ENCODE peak calls at places on chromosomes 4 and X, in five cellular contexts. H is NCI-H82, V is ACHN, O is NCI-H1417, S is hepatocyte. P is an unnamed sample.

GRCh38 chrX:13659057-13659456 is 6.1 kb downstream of the TCEANC start:
- DNase-seq in H (no peak), S (no peak), V (peak; percentile 3), O (no peak), P (no peak)

GRCh38 chr4:150250293-150250997 is 172.2 kb downstream of the DCLK2 start:
- DNase-seq in S (no peak), O (no peak), H (no peak), V (no peak), P (no peak)

GRCh38 chrX:91434351-91435168 is at the start of gene PABPC5:
- DNase-seq in O (no peak), S (peak; percentile 89), V (no peak), H (peak; percentile 24), P (peak; percentile 47)

GRCh38 chr4:124167602-124168001 is 544.9 kb downstream of the ANKRD50 start:
- DNase-seq in H (no peak), V (no peak), S (no peak), O (no peak), P (no peak)

GRCh38 chr4:30454504-30454903 is 265.7 kb upstream of the PCDH7 start:
- DNase-seq in S (no peak), H (no peak), V (no peak), O (no peak), P (no peak)

GRCh38 chr4:159463235-159463634 is 360.4 kb downstream of the RAPGEF2 start:
- DNase-seq in H (no peak), S (no peak), O (no peak), V (no peak), P (no peak)

GRCh38 chr4:113708250-113708649 is 53.3 kb downstream of the CAMK2D start:
- DNase-seq in V (no peak), H (no peak), O (no peak), S (no peak), P (peak; percentile 35)

GRCh38 chrX:107673933-107674479 is 45.7 kb downstream of the PRPS1 start:
- DNase-seq in H (peak; percentile 57), S (peak; percentile 88), V (no peak), O (no peak), P (peak; percentile 28)

GRCh38 chr4:24856586-24856985 is 56.3 kb downstream of the CCDC149 start:
- DNase-seq in S (no peak), V (peak; percentile 32), H (peak; percentile 83), O (no peak), P (peak; percentile 31)

GRCh38 chr4:1043658-1044468 is 32.4 kb downstream of the FGFRL1 start:
- DNase-seq in O (no peak), V (peak; percentile 97), S (peak; percentile 96), H (no peak), P (peak; percentile 31)

GRCh38 chr4:26420903-26421302 is 69.4 kb downstream of the CCKAR start:
- DNase-seq in H (no peak), S (no peak), V (no peak), O (no peak), P (peak; percentile 26)

GRCh38 chrX:154411981-154412340 is 622 bp downstream of the TAFAZZIN start:
- DNase-seq in O (peak; percentile 62), S (peak; percentile 73), V (peak; percentile 51), H (peak; percentile 83), P (peak; percentile 72)

GRCh38 chr4:156949373-156949814 is 22.2 kb downstream of the PDGFC start:
- DNase-seq in S (no peak), H (no peak), V (peak; percentile 97), O (no peak), P (no peak)

GRCh38 chrX:1486177-1486576 is 33.5 kb upstream of the ASMTL start:
- DNase-seq in V (no peak), S (no peak), O (no peak), H (no peak), P (no peak)

GRCh38 chr4:185396724-185397402 is at the start of gene ANKRD37:
- DNase-seq in S (peak; percentile 68), V (no peak), H (peak; percentile 60), O (peak; percentile 85), P (peak; percentile 55)

GRCh38 chr4:187363453-187363852 is 632.1 kb upstream of the ZFP42 start:
- DNase-seq in H (no peak), V (no peak), O (no peak), S (no peak), P (peak; percentile 1)

GRCh38 chr4:151649461-151649860 is 111.3 kb downstream of the GATB start:
- DNase-seq in O (no peak), S (no peak), V (no peak), H (no peak), P (peak; percentile 3)

P was measured in NCI-H69.